ENCODE peak calls at places on chromosomes 16 and 17, in four cellular contexts. S, Q, H and D are unnamed samples.

GRCh38 chr17:82602487-82602886 is 45.8 kb downstream of the WDR45B start:
- DNase-seq in Q (no peak), S (no peak), H (no peak), D (no peak)

GRCh38 chr16:11350531-11351335 is 5.5 kb downstream of the RMI2 start:
- DNase-seq in H (no peak), S (no peak), Q (no peak), D (no peak)

GRCh38 chr16:70638814-70639792 is 7.3 kb upstream of the IL34 start:
- DNase-seq in S (no peak), Q (no peak), H (no peak), D (peak)

GRCh38 chr16:82138478-82139285 is 31.3 kb downstream of the MPHOSPH6 start:
- DNase-seq in S (no peak), H (no peak), Q (no peak), D (no peak)

GRCh38 chr16:87963400-87963799 is 12.2 kb downstream of the BANP start:
- DNase-seq in S (peak), Q (peak), H (no peak), D (peak)

GRCh38 chr16:17866991-17867390 is 396.2 kb upstream of the XYLT1 start:
- DNase-seq in S (no peak), Q (no peak), H (no peak), D (no peak)

GRCh38 chr17:4769628-4770027 is 2.1 kb upstream of the TM4SF5 start:
- DNase-seq in H (no peak), S (peak), Q (no peak), D (no peak)

GRCh38 chr17:75642221-75643032 is 9.2 kb downstream of the SMIM5 start:
- DNase-seq in H (no peak), S (peak), Q (no peak), D (peak)

GRCh38 chr16:69927056-69927757 is 23.9 kb upstream of the CLEC18A start:
- DNase-seq in Q (no peak), S (no peak), H (peak), D (no peak)

GRCh38 chr16:87201052-87201451 is 116.1 kb downstream of the C16orf95 start:
- DNase-seq in Q (no peak), S (peak), H (no peak), D (peak)

GRCh38 chr16:65634291-65634690 is 512.4 kb upstream of the CDH11 start:
- DNase-seq in Q (no peak), H (no peak), S (peak), D (no peak)

GRCh38 chr17:63516910-63517824 is 6.0 kb upstream of the KCNH6 start:
- DNase-seq in Q (peak), H (no peak), S (peak), D (peak)

GRCh38 chr17:44386182-44386525 is 3.3 kb downstream of the ITGA2B start:
- DNase-seq in H (no peak), S (no peak), Q (no peak), D (no peak)

GRCh38 chr17:4536259-4536741 is 18.9 kb downstream of the MYBBP1A start:
- DNase-seq in H (no peak), S (no peak), Q (no peak), D (no peak)

GRCh38 chr17:75319818-75320691 is 30.8 kb upstream of the SLC25A19 start:
- DNase-seq in Q (no peak), S (no peak), H (no peak), D (no peak)

GRCh38 chr16:20849587-20850390 is 43.5 kb downstream of the REXO5 start:
- DNase-seq in Q (peak), H (no peak), S (peak), D (peak)

GRCh38 chr16:12214509-12214908 is 238.0 kb downstream of the SNX29 start:
- DNase-seq in H (no peak), S (no peak), Q (no peak), D (no peak)

GRCh38 chr17:45869676-45870341 is 24.5 kb upstream of the MAPT start:
- DNase-seq in Q (no peak), H (no peak), S (no peak), D (no peak)

GRCh38 chr17:65588194-65588808 is 26.9 kb upstream of the AXIN2 start:
- DNase-seq in H (no peak), Q (no peak), S (no peak), D (no peak)

GRCh38 chr16:19898924-19899604 is 14.4 kb upstream of the GPRC5B start:
- DNase-seq in S (peak), Q (no peak), H (no peak), D (peak)

GRCh38 chr16:68992521-68992920 is 112.9 kb upstream of the HAS3 start:
- DNase-seq in S (peak), H (no peak), Q (no peak), D (peak)

GRCh38 chr17:7404737-7405412 is 978 bp upstream of the TMEM256 start:
- DNase-seq in Q (peak), H (no peak), S (no peak), D (no peak)